ENCODE peak calls at places on chromosome 10, in five cellular contexts. B is GOT3, Y is breast epithelium, V is dorsolateral prefrontal cortex, A is H9. L is an unnamed sample.

GRCh38 chr10:131638481-131639278 is 262.1 kb upstream of the PPP2R2D start:
- DNase-seq in B (no peak), Y (no peak), V (no peak), A (no peak), L (no peak)

GRCh38 chr10:131943021-131943814 is 38.5 kb downstream of the BNIP3 start:
- DNase-seq in B (no peak), Y (no peak), V (no peak), A (peak; percentile 71), L (peak; percentile 67)

GRCh38 chr10:75304740-75305380 is 69.1 kb upstream of the COMTD1 start:
- DNase-seq in B (no peak), Y (no peak), V (no peak), A (no peak), L (no peak)

GRCh38 chr10:74051729-74052342 is 53.9 kb downstream of the VCL start:
- DNase-seq in B (no peak), Y (no peak), V (no peak), A (peak; percentile 46), L (peak; percentile 81)

GRCh38 chr10:13989616-13990015 is 341.1 kb downstream of the FRMD4A start:
- DNase-seq in B (no peak), Y (no peak), V (no peak), A (no peak), L (no peak)

GRCh38 chr10:14084875-14085274 is 245.8 kb downstream of the FRMD4A start:
- DNase-seq in B (no peak), Y (no peak), V (no peak), A (no peak), L (no peak)

GRCh38 chr10:35386594-35387174 is 50.4 kb downstream of the CCNY start:
- DNase-seq in B (no peak), Y (no peak), V (no peak), A (no peak), L (no peak)

GRCh38 chr10:127849896-127850295 is 42.8 kb downstream of the CLRN3 start:
- DNase-seq in B (no peak), Y (no peak), V (no peak), A (no peak), L (no peak)

GRCh38 chr10:7541137-7542087 is 125.4 kb downstream of the ITIH5 start:
- DNase-seq in B (no peak), Y (no peak), V (no peak), A (peak; percentile 77), L (peak; percentile 96)

GRCh38 chr10:118965096-118965495 is 64.4 kb upstream of the NANOS1 start:
- DNase-seq in B (no peak), Y (no peak), V (no peak), A (peak; percentile 3), L (no peak)